ENCODE peak calls at places on chromosomes 5 and 9, in four cellular contexts. X is body of pancreas; O is caudate nucleus; R is effector memory CD4-positive, alpha-beta T cell. A is an unnamed sample.
A peak's percentile ranks its signal among the peaks of the same experiment; 100 is the strongest.

GRCh38 chr5:140608730-140609520 is 24.1 kb downstream of the CD14 start:
- DNase-seq in X (no peak), O (no peak), R (no peak), A (peak; percentile 51)

GRCh38 chr5:151104795-151105194 is 24.0 kb upstream of the TNIP1 start:
- DNase-seq in X (no peak), O (no peak), R (no peak), A (no peak)

GRCh38 chr9:92738661-92739081 is 26.0 kb downstream of the BICD2 start:
- DNase-seq in X (peak; percentile 34), O (no peak), R (no peak), A (no peak)

GRCh38 chr5:73529081-73529480 is 30.8 kb downstream of the BTF3 start:
- DNase-seq in X (no peak), O (no peak), R (no peak), A (no peak)

GRCh38 chr5:132070460-132071337 is 2.9 kb upstream of the CSF2 start:
- DNase-seq in X (no peak), O (no peak), R (no peak), A (no peak)

GRCh38 chr5:9025942-9026341 is 519.9 kb downstream of the SEMA5A start:
- DNase-seq in X (no peak), O (no peak), R (no peak), A (no peak)

GRCh38 chr5:180047667-180048066 is 23.9 kb downstream of the RNF130 start:
- DNase-seq in X (peak; percentile 83), O (no peak), R (no peak), A (no peak)

GRCh38 chr9:77751341-77752091 is 103.4 kb upstream of the GNA14 start:
- DNase-seq in X (no peak), O (no peak), R (no peak), A (no peak)

GRCh38 chr5:122469520-122469919 is 157.5 kb downstream of the SNCAIP start:
- DNase-seq in X (no peak), O (no peak), R (no peak), A (no peak)

GRCh38 chr5:142320851-142321560 is 3.8 kb downstream of the SPRY4 start:
- DNase-seq in X (no peak), O (no peak), R (no peak), A (no peak)
- H3K27ac ChIP-seq in X (no peak overlapping the region), O (no peak overlapping the region), R (no peak overlapping the region), A (peak overlapping the region; percentile 15)

GRCh38 chr9:127686461-127687393 is 20.1 kb upstream of the CFAP157 start:
- DNase-seq in X (no peak), O (no peak), R (no peak), A (no peak)
- H3K27ac ChIP-seq in X (no peak overlapping the region), O (peak overlapping the region; percentile 41), R (no peak overlapping the region), A (no peak overlapping the region)

GRCh38 chr9:114317665-114318357 is 5.1 kb upstream of the ORM1 start:
- DNase-seq in X (no peak), O (no peak), R (no peak), A (no peak)
- H3K27ac ChIP-seq in X (no peak overlapping the region), O (no peak overlapping the region), R (no peak overlapping the region), A (no peak overlapping the region)

GRCh38 chr5:55712023-55712859 is at the start of gene SLC38A9:
- DNase-seq in X (peak; percentile 96), O (peak; percentile 87), R (peak; percentile 75), A (peak; percentile 64)
- H3K27ac ChIP-seq in X (peak within 1 kb of the TSS; percentile 59), O (no peak within 1 kb of the TSS), R (peak within 1 kb of the TSS; percentile 63), A (peak within 1 kb of the TSS; percentile 42)

DNA sequence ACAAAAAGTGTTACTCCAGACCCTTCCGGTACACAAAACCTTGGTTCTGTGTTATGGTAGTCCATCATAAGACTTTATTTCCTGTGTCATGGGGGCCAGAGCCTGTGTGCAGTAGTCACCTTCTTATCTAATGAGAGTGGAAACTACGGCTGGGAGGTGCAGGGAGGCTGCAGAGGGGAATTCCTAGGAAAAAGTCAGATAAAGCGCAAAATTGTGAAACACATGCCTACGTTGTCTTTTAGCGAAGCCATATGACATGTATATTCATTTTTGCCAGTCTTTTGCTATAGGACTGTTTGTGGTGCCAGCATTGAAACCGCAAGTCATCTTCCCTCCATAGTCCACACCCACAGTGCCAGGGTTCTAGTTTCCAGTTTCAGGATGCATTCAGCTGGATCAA is 80.7 kb downstream of the PPARGC1B start:
- DNase-seq in X (no peak), O (no peak), R (no peak), A (no peak)
- H3K27ac ChIP-seq in X (no peak overlapping the region), O (no peak overlapping the region), R (no peak overlapping the region), A (no peak overlapping the region)

DNA sequence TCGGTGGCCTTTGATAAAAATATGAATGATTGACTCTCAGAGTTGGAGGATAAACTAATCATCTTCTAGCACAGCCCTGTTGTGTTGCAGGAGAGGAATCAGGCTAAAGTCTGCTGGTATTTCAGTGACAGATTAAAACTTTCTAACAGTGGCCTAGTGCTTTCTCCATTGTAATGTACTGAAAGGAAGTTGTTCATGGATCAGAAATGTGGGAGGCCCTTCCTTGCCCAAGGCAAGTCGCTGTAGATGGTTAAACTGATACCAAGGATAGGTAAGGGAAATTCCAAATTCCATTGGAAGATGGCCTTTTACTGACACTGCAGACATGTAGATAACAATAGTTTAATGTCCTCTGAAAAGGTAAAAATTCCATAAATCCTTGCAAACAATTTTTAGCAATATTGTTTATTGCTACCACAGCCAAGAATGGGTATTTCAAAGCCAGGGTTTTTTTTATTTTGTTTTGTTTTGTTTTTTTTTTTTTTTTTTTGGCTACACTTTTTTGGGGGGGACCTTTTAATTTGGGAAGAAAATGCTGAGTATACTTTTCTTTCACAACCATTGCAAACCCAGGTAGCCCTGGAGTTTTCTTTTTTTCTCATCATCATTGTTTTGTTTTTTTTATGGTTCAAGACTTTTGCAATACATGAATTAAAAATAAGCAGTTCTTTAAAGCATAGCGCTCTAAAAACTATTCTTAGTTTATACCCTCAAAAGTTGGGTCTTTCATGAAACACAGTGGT is 35.5 kb downstream of the WDR36 start:
- DNase-seq in X (no peak), O (no peak), R (no peak), A (peak; percentile 31)
- H3K27ac ChIP-seq in X (no peak overlapping the region), O (no peak overlapping the region), R (no peak overlapping the region), A (peak overlapping the region; percentile 70)

GRCh38 chr9:3337515-3337914 is 188.3 kb downstream of the RFX3 start:
- DNase-seq in X (no peak), O (no peak), R (no peak), A (peak; percentile 8)
- H3K27ac ChIP-seq in X (no peak overlapping the region), O (peak overlapping the region; percentile 62), R (no peak overlapping the region), A (no peak overlapping the region)

DNA sequence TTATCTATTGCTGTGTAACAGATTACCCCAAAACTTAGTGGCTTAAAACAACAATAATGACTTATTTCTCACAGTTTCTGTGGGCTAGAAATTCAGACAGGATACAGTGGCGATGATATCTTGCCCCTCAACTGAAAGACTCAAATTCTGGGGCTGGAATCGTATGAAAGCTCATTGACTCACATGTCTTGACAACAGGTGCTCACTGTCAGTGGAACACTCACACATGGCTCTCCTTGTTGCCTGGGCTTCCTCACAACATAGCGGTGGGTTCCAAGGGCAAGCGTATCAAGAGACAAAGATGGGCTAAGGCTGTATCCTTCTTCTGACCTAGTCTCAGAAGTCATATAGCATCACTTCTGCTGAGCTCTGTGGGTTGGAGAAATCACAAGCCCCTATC is 3.7 kb upstream of the GNPDA1 start:
- DNase-seq in X (no peak), O (no peak), R (no peak), A (no peak)
- H3K27ac ChIP-seq in X (no peak overlapping the region), O (peak overlapping the region; percentile 63), R (peak overlapping the region; percentile 66), A (peak overlapping the region; percentile 60)

GRCh38 chr5:142696379-142696778 is 10.5 kb upstream of the FGF1 start:
- DNase-seq in X (no peak), O (no peak), R (no peak), A (no peak)

GRCh38 chr5:142697846-142698245 is 12.0 kb upstream of the FGF1 start:
- DNase-seq in X (peak; percentile 45), O (no peak), R (no peak), A (no peak)

GRCh38 chr5:142699105-142699720 is 13.3 kb upstream of the FGF1 start:
- DNase-seq in X (peak; percentile 87), O (peak; percentile 71), R (peak; percentile 43), A (no peak)

GRCh38 chr5:142698447-142698846 is 12.6 kb upstream of the FGF1 start:
- DNase-seq in X (no peak), O (no peak), R (no peak), A (no peak)

DNA sequence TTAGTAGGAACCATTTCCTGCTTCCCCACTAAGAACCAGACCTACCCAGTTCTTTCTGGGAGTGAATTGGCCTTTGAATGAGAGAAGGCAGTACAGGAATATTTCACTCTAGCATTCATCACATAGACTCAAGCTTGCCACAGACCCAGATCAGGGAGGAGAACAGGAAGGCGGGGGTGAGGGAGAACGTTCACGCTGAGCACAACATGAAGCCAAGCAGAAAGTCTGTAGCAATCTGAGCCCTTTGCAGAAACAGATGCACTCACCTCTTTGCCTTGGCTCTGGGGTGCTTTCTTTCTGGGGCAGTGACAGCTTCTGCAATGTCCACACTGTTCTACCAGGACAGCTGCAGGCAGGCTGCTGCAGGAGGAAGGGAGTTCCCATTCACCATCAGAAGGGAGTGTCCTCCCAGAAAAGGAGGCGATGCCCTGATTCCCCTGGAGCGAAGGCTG is 11.5 kb upstream of the FGF1 start:
- DNase-seq in X (no peak), O (no peak), R (no peak), A (no peak)
- H3K27ac ChIP-seq in X (no peak overlapping the region), O (peak overlapping the region; percentile 64), R (no peak overlapping the region), A (no peak overlapping the region)

GRCh38 chr9:87109182-87109581 is 161.9 kb upstream of the GAS1 start:
- DNase-seq in X (no peak), O (no peak), R (no peak), A (no peak)
- H3K27ac ChIP-seq in X (no peak overlapping the region), O (peak overlapping the region; percentile 67), R (no peak overlapping the region), A (no peak overlapping the region)

A was measured in epithelial cell of prostate.